ENCODE peak calls at places on chromosomes 16 and 17, in five cellular contexts. X is body of pancreas, E is HCT116, J is heart right ventricle, N is suprapubic skin. V is an unnamed sample. For H3K36me3, the result is how much of the 10 kb centered on the place peaks cover.

GRCh38 chr17:29640413-29640812 is 17.7 kb upstream of the CORO6 start:
- DNase-seq in X (no peak), E (no peak), J (no peak), N (no peak), V (no peak)

GRCh38 chr16:12025926-12026325 is 49.4 kb downstream of the SNX29 start:
- DNase-seq in X (no peak), E (no peak), J (no peak), N (no peak), V (no peak)

GRCh38 chr17:77107506-77108433 is 33.0 kb upstream of the SEC14L1 start:
- DNase-seq in X (no peak), E (no peak), J (no peak), N (no peak), V (no peak)

GRCh38 chr16:9124908-9125584 is 33.6 kb downstream of the HAPSTR1 start:
- DNase-seq in X (no peak), E (no peak), J (no peak), N (no peak), V (peak)

GRCh38 chr17:80164185-80164584 is 5.6 kb upstream of the CARD14 start:
- DNase-seq in X (no peak), E (no peak), J (no peak), N (no peak), V (no peak)

GRCh38 chr16:53156516-53156915 is 101.7 kb downstream of the CHD9 start:
- DNase-seq in X (no peak), E (no peak), J (no peak), N (no peak), V (no peak)

GRCh38 chr16:3012828-3013420 is at the start of gene CLDN9:
- DNase-seq in X (peak), E (no peak), J (no peak), N (no peak), V (peak)

GRCh38 chr17:9356488-9356911 is 219.1 kb downstream of the STX8 start:
- DNase-seq in X (no peak), E (no peak), J (peak), N (no peak), V (no peak)

GRCh38 chr17:57625511-57625910 is 119.6 kb downstream of the CCDC182 start:
- DNase-seq in X (no peak), E (no peak), J (no peak), N (no peak), V (no peak)

GRCh38 chr17:9973689-9974459 is 68.8 kb upstream of the RCVRN start:
- DNase-seq in X (no peak), E (no peak), J (no peak), N (no peak), V (no peak)

GRCh38 chr17:16259926-16260325 is 42.9 kb downstream of the PIGL start:
- DNase-seq in X (no peak), E (no peak), J (no peak), N (no peak), V (no peak)

GRCh38 chr16:88323546-88324330 is 59.0 kb upstream of the ZNF469 start:
- DNase-seq in X (no peak), E (no peak), J (no peak), N (no peak), V (no peak)

GRCh38 chr17:56009795-56010715 is 143.2 kb upstream of the ANKFN1 start:
- DNase-seq in X (no peak), E (no peak), J (no peak), N (no peak), V (no peak)

GRCh38 chr17:17937450-17937849 is 34.8 kb downstream of the TOM1L2 start:
- DNase-seq in X (no peak), E (no peak), J (no peak), N (no peak), V (no peak)

GRCh38 chr17:43627657-43628650 is 33.8 kb downstream of the MEOX1 start:
- DNase-seq in X (no peak), E (no peak), J (no peak), N (no peak), V (no peak)

GRCh38 chr17:73064084-73064938 is 28.2 kb downstream of the SLC39A11 start:
- DNase-seq in X (peak), E (no peak), J (no peak), N (no peak), V (no peak)

DNA sequence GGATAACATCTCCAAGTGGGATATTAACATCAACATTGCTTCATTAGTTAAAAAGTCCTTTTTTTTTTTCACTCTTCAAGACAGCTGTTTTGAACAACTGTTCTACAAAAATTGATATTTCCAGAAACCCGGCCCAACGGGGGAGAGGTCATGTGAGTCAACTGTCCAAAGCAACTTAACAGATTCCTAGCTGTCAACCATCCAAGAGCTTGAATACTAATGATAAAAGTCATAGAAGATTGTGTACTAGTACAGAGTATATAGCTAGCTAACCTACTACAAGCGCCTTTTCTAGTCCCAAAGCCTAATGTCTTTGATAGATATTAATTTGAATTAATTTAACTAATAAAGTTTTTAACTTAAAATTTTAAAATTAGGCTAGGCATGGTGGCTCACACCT is 171.9 kb downstream of the CYB561 start:
- DNase-seq in X (no peak), E (peak), J (peak), N (no peak), V (no peak)
- H3K27ac ChIP-seq in X (no peak), E (peak), J (peak), N (no peak), V (no peak)

DNA sequence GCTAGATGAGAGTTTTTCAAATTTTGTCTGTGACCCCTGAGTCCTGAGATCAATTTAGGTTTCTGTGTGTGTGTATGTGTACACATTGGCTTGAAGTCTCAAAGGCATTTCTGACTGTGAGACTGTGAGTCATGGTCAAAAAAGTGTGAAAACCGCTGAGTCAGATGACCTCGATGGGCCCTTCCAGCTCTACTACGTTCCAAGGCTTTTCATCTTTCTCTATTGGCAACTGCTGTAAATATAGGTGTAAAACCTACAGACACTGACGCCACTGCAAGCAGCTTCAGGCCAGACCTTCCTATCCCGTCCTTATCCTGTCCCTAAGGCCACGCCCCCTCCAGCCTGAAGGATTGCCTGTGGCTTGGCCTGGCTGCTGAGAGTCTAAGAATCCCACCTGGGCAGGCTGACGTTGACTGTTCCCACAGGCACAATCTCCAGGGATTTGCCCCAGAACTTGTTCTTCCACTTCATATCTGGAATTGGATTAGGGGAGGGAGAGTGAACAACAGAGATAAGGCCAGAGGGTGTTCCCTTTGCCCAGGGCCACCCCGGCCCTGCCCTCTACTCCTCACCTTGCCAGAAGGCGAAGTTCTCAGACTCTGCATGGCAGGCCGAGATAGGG is 11.3 kb downstream of the OSBPL7 start:
- DNase-seq in X (peak), E (peak), J (no peak), N (peak), V (peak)
- H3K36me3 ChIP-seq in X (under half), E (under half), J (under half), N (under half), V (half or more)

GRCh38 chr17:51133365-51133764 is 12.7 kb upstream of the SPAG9 start:
- DNase-seq in X (no peak), E (no peak), J (no peak), N (no peak), V (no peak)
- H3K27ac ChIP-seq in X (no peak), E (no peak), J (peak), N (no peak), V (peak)

DNA sequence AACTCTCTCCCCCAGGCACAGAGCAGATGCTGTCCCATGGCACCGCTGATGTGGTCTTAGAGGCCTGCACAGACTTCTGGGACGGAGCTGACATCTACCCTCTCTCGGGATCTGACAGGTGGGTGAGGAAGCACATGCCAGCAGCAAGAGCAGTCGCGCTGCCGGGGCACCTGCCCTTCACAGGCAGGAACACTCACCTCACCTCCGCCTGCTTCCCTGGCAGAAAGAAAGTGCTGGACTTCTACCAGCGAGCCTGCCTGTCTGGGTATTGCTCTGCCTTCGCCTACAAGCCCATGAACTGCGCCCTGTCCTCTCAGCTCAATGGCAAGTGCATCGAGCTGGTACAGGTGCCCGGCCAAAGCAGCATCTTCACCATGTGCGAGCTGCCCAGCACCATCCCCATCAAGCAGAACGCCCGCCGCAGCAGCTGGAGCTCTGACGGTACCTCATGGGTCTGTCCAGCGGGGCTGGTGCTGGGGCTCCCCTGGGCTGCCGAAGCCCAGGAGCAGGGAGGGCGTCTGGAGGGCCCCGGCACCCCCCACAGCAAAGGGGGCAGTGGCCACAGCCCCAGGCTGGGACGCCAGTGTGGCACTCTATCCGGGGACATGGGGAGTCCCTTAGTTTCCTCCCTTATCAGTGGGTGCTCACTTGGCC is 21.7 kb downstream of the CASKIN2 start:
- DNase-seq in X (no peak), E (no peak), J (no peak), N (no peak), V (no peak)
- H3K36me3 ChIP-seq in X (under half), E (under half), J (under half), N (half or more), V (under half)

DNA sequence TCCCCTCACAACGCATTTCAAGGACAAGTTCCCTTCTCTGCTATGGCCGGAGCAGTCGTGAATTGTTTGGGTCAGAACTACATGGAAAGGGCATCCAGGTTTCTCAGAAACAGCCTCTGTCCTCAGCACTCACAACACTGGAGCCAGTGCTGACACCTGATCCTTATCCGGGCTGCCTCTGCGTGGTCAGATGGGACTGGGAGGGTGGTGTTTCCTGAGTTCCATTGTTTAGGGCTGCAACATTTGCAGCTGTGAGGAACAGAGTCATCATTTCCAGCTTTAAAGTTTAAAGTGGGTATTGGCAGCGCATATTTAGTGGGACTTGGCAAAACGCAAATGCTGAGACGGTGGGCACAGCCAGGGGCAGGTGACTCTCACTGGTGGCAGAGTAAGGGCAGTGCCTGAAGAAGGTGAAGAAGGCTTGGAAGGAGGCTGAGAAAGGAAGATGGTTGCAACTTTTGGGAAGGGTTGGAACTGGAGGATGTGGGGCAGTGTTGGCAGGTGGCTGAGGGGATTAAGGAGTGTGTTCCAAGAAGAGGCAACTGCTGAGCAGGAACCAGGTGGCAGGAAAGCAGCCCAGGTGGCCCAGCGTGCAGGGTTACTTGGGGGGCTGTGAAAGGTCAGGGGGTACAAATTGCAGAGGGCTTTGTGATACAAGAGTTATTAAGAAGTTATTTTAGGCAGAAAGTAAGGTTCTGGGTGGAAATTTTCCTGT is 28.4 kb downstream of the WSCD1 start:
- DNase-seq in X (no peak), E (no peak), J (no peak), N (peak), V (no peak)
- H3K27ac ChIP-seq in X (no peak), E (no peak), J (peak), N (no peak), V (peak)

GRCh38 chr16:86534779-86535605 is 20.0 kb downstream of the MTHFSD start:
- DNase-seq in X (no peak), E (no peak), J (no peak), N (no peak), V (no peak)
- H3K36me3 ChIP-seq in X (under half), E (under half), J (under half), N (half or more), V (under half)

GRCh38 chr16:85195884-85196816 is 83.9 kb upstream of the CIBAR2 start:
- DNase-seq in X (peak), E (no peak), J (no peak), N (no peak), V (no peak)

GRCh38 chr16:85197611-85198566 is 85.6 kb upstream of the CIBAR2 start:
- DNase-seq in X (no peak), E (no peak), J (no peak), N (no peak), V (no peak)

GRCh38 chr16:85199069-85199725 is 86.9 kb upstream of the CIBAR2 start:
- DNase-seq in X (no peak), E (no peak), J (no peak), N (no peak), V (no peak)

GRCh38 chr16:85195271-85195647 is 83.0 kb upstream of the CIBAR2 start:
- DNase-seq in X (no peak), E (no peak), J (no peak), N (no peak), V (no peak)

GRCh38 chr16:85196976-85197375 is 84.7 kb upstream of the CIBAR2 start:
- DNase-seq in X (no peak), E (no peak), J (no peak), N (no peak), V (no peak)
- H3K27ac ChIP-seq in X (peak), E (no peak), J (peak), N (peak), V (no peak)

GRCh38 chr17:78224226-78225087 is 7.0 kb upstream of the TMEM235 start:
- DNase-seq in X (no peak), E (no peak), J (no peak), N (no peak), V (no peak)

GRCh38 chr17:78226055-78226751 is 5.2 kb upstream of the TMEM235 start:
- DNase-seq in X (no peak), E (no peak), J (no peak), N (no peak), V (no peak)

GRCh38 chr17:78225088-78225865 is 6.2 kb upstream of the TMEM235 start:
- DNase-seq in X (no peak), E (no peak), J (no peak), N (no peak), V (no peak)

GRCh38 chr17:78223765-78224164 is 7.7 kb upstream of the TMEM235 start:
- DNase-seq in X (no peak), E (no peak), J (no peak), N (no peak), V (no peak)

GRCh38 chr17:78223061-78223460 is 8.4 kb upstream of the TMEM235 start:
- DNase-seq in X (no peak), E (no peak), J (no peak), N (no peak), V (no peak)
- H3K36me3 ChIP-seq in X (under half), E (under half), J (under half), N (under half), V (under half)

V was measured in lung.